ENCODE peak calls at places on chromosomes 12 and 14, in nine cellular contexts. Q is activated T-cell treated with anti-CD3 and anti-CD28 coated beads, Interleukin-2, amount 50 U/mL, for 4 hours; P is fibroblast of lung; U is activated T-helper 1 cell treated with anti-CD3 and anti-CD28 coated beads, Interleukin-12 subunit alpha, Interleukin-12 subunit beta, Interleukin-2, Interleukin-4 antibody, amounts not matched to agents 30 ng/mL and 10 ng/mL and 1 ng/mL, durations not matched to agents 14 hours and 24 hours and 36 hours; N is GM20000; K is NCI-H1092 treated with DMSO at 0.1 percent for 48 hours; R is nephron progenitor cell; Y is adrenal gland; E is iris pigment epithelial cell. Z is an unnamed sample.

GRCh38 chr12:108712925-108713203 is 18.5 kb downstream of the CORO1C start:
- DNase-seq in Q (no peak), P (no peak), U (no peak), N (no peak), K (no peak), R (no peak), Y (no peak), E (no peak), Z (no peak)

GRCh38 chr12:116539905-116540482 is 19.2 kb upstream of the MAP1LC3B2 start:
- DNase-seq in Q (no peak), P (peak; percentile 74), U (no peak), N (no peak), K (peak; percentile 27), R (no peak), Y (peak; percentile 28), E (peak; percentile 72), Z (no peak)

GRCh38 chr14:32701475-32701874 is 237.2 kb upstream of the NPAS3 start:
- DNase-seq in Q (no peak), P (no peak), U (no peak), N (no peak), K (no peak), R (no peak), Y (no peak), E (no peak), Z (no peak)

GRCh38 chr12:77681726-77682125 is 149.0 kb upstream of the NAV3 start:
- DNase-seq in Q (no peak), P (no peak), U (no peak), N (no peak), K (no peak), R (no peak), Y (no peak), E (no peak), Z (no peak)

GRCh38 chr12:67498981-67499380 is 149.6 kb upstream of the DYRK2 start:
- DNase-seq in Q (no peak), P (no peak), U (no peak), N (no peak), K (no peak), R (no peak), Y (no peak), E (no peak), Z (no peak)

GRCh38 chr14:80809663-80810062 is 131.9 kb downstream of the CEP128 start:
- DNase-seq in Q (no peak), P (no peak), U (no peak), N (no peak), K (no peak), R (no peak), Y (no peak), E (no peak), Z (no peak)

GRCh38 chr12:48982397-48983080 is 4.4 kb downstream of the WNT1 start:
- DNase-seq in Q (no peak), P (no peak), U (no peak), N (no peak), K (no peak), R (no peak), Y (no peak), E (no peak), Z (no peak)

GRCh38 chr12:11651377-11651776 is 1.9 kb downstream of the ETV6 start:
- DNase-seq in Q (no peak), P (peak; percentile 12), U (no peak), N (no peak), K (no peak), R (no peak), Y (no peak), E (no peak), Z (no peak)

GRCh38 chr12:18224745-18225144 is 36.6 kb upstream of the PIK3C2G start:
- DNase-seq in Q (no peak), P (peak; percentile 68), U (no peak), N (peak; percentile 11), K (peak; percentile 64), R (no peak), Y (no peak), E (peak; percentile 22), Z (no peak)

GRCh38 chr14:52547027-52547426 is 5.3 kb downstream of the TXNDC16 start:
- DNase-seq in Q (no peak), P (peak; percentile 9), U (no peak), N (no peak), K (no peak), R (no peak), Y (no peak), E (no peak), Z (no peak)

GRCh38 chr14:30550335-30550734 is 8.6 kb upstream of the G2E3 start:
- DNase-seq in Q (no peak), P (no peak), U (no peak), N (no peak), K (no peak), R (no peak), Y (no peak), E (peak; percentile 82), Z (no peak)

GRCh38 chr12:32240210-32240609 is 133.6 kb downstream of the BICD1 start:
- DNase-seq in Q (no peak), P (no peak), U (no peak), N (no peak), K (no peak), R (peak; percentile 9), Y (no peak), E (peak; percentile 16), Z (no peak)

GRCh38 chr12:106919910-106920544 is 35.7 kb upstream of the TMEM263 start:
- DNase-seq in Q (no peak), P (peak; percentile 77), U (no peak), N (no peak), K (peak; percentile 21), R (peak; percentile 22), Y (no peak), E (peak; percentile 57), Z (peak; percentile 39)

GRCh38 chr12:32603858-32604257 is 75.2 kb upstream of the DNM1L start:
- DNase-seq in Q (no peak), P (peak; percentile 62), U (peak; percentile 56), N (peak; percentile 55), K (no peak), R (no peak), Y (no peak), E (peak; percentile 29), Z (peak; percentile 29)

GRCh38 chr12:114241973-114242434 is 163.9 kb downstream of the TBX5 start:
- DNase-seq in Q (no peak), P (no peak), U (no peak), N (no peak), K (no peak), R (no peak), Y (no peak), E (no peak), Z (no peak)

GRCh38 chr12:122304924-122305323 is 38.6 kb upstream of the VPS33A start:
- DNase-seq in Q (no peak), P (no peak), U (no peak), N (no peak), K (no peak), R (no peak), Y (no peak), E (peak; percentile 49), Z (no peak)

GRCh38 chr12:14774074-14774943 is 29.0 kb downstream of the WBP11 start:
- DNase-seq in Q (peak; percentile 76), P (peak; percentile 97), U (peak; percentile 92), N (peak; percentile 87), K (no peak), R (peak; percentile 88), Y (peak; percentile 99), E (peak; percentile 97), Z (peak; percentile 96)

GRCh38 chr14:103109789-103110415 is 13.4 kb upstream of the TNFAIP2 start:
- DNase-seq in Q (no peak), P (peak; percentile 81), U (no peak), N (no peak), K (no peak), R (peak; percentile 42), Y (peak; percentile 51), E (peak; percentile 66), Z (no peak)

GRCh38 chr14:46399049-46399448 is 252.5 kb downstream of the RPL10L start:
- DNase-seq in Q (no peak), P (no peak), U (no peak), N (no peak), K (peak; percentile 98), R (no peak), Y (no peak), E (no peak), Z (no peak)

GRCh38 chr14:104579507-104579906 is at the start of gene C14orf180:
- DNase-seq in Q (no peak), P (no peak), U (no peak), N (no peak), K (no peak), R (no peak), Y (peak; percentile 67), E (no peak), Z (no peak)

GRCh38 chr12:52627395-52628110 is 9.2 kb upstream of the KRT73 start:
- DNase-seq in Q (no peak), P (no peak), U (no peak), N (no peak), K (no peak), R (no peak), Y (no peak), E (no peak), Z (no peak)

GRCh38 chr12:12606793-12607589 is 4.7 kb upstream of the CREBL2 start:
- DNase-seq in Q (no peak), P (peak; percentile 54), U (no peak), N (peak; percentile 56), K (no peak), R (no peak), Y (no peak), E (peak; percentile 88), Z (no peak)